ENCODE peak calls at places on chromosomes 3 and 15, in eight cellular contexts. P is stomach, A is GM13976, C is GM13977, S is B cell, G is progenitor cell of endocrine pancreas, Q is HFF-Myc, V is hepatocyte. T is an unnamed sample.

GRCh38 chr3:141561426-141562034 is 74.7 kb downstream of the RASA2 start:
- DNase-seq in A (peak; percentile 33), C (peak; percentile 28), V (peak; percentile 65), S (peak; percentile 25), P (no peak), G (peak; percentile 15), Q (peak; percentile 44), T (peak; percentile 75)

GRCh38 chr3:18301781-18302180 is 123.4 kb downstream of the SATB1 start:
- DNase-seq in C (no peak), P (no peak), S (no peak), Q (no peak), A (no peak), G (no peak), V (no peak), T (no peak)

GRCh38 chr15:64515196-64515595 is 54.8 kb downstream of the ZNF609 start:
- DNase-seq in V (no peak), A (no peak), P (no peak), G (no peak), S (no peak), C (no peak), Q (no peak), T (no peak)

GRCh38 chr15:44492040-44492439 is 44.9 kb upstream of the EIF3J start:
- DNase-seq in C (no peak), G (no peak), A (no peak), P (no peak), S (no peak), V (no peak), Q (no peak), T (no peak)

GRCh38 chr3:104629038-104629437 is 737.7 kb upstream of the ALCAM start:
- DNase-seq in S (no peak), G (no peak), A (no peak), P (no peak), V (no peak), C (no peak), Q (peak; percentile 16), T (peak; percentile 61)

GRCh38 chr3:103624289-103624688 is 1189.5 kb downstream of the ZPLD1 start:
- DNase-seq in C (no peak), G (no peak), S (no peak), A (no peak), Q (no peak), P (no peak), V (no peak), T (no peak)

GRCh38 chr3:126116526-126116925 is 32.6 kb upstream of the SLC41A3 start:
- DNase-seq in V (no peak), P (no peak), G (no peak), S (no peak), A (no peak), C (no peak), Q (no peak), T (no peak)

GRCh38 chr15:79088426-79089205 is 2.0 kb downstream of the RASGRF1 start:
- DNase-seq in P (no peak), C (no peak), G (no peak), V (no peak), S (no peak), Q (no peak), A (no peak), T (no peak)

GRCh38 chr3:101667331-101667730 is 9.6 kb downstream of the ZBTB11 start:
- DNase-seq in C (no peak), Q (no peak), P (no peak), S (no peak), G (no peak), V (no peak), A (no peak), T (no peak)

GRCh38 chr15:39140060-39140604 is 440.7 kb upstream of the THBS1 start:
- DNase-seq in S (no peak), V (peak; percentile 62), P (no peak), A (no peak), Q (peak; percentile 87), C (no peak), G (no peak), T (peak; percentile 79)

GRCh38 chr3:78728406-78729145 is 1039.2 kb downstream of the ROBO1 start:
- DNase-seq in P (peak; percentile 67), A (no peak), Q (peak; percentile 43), V (peak; percentile 64), C (no peak), G (no peak), S (no peak), T (peak; percentile 41)

GRCh38 chr15:94327356-94327936 is 96.1 kb downstream of the MCTP2 start:
- DNase-seq in Q (peak; percentile 5), G (no peak), C (peak; percentile 23), V (peak; percentile 56), S (no peak), A (peak; percentile 43), P (no peak), T (peak; percentile 13)

GRCh38 chr3:10464068-10464434 is 41.3 kb downstream of the ATP2B2 start:
- DNase-seq in Q (no peak), G (no peak), S (no peak), C (no peak), V (no peak), A (no peak), P (no peak), T (no peak)

GRCh38 chr3:147680820-147681488 is 271.8 kb downstream of the ZIC1 start:
- DNase-seq in Q (no peak), A (no peak), G (no peak), P (no peak), V (no peak), C (no peak), S (no peak), T (no peak)

GRCh38 chr3:189109145-189109544 is 62.6 kb upstream of the TPRG1 start:
- DNase-seq in V (no peak), S (no peak), Q (no peak), G (no peak), C (no peak), A (no peak), P (no peak), T (no peak)

GRCh38 chr3:141049681-141050080 is 1.5 kb upstream of the SPSB4 start:
- DNase-seq in S (no peak), G (no peak), Q (no peak), V (no peak), A (no peak), P (no peak), C (no peak), T (no peak)

GRCh38 chr3:32614956-32615355 is 44.3 kb upstream of the DYNC1LI1 start:
- DNase-seq in G (no peak), S (no peak), V (no peak), A (no peak), C (no peak), P (no peak), Q (peak; percentile 56), T (no peak)

GRCh38 chr15:58182460-58183163 is 44.4 kb downstream of the AQP9 start:
- DNase-seq in P (peak; percentile 31), A (peak; percentile 49), V (peak; percentile 69), S (no peak), C (peak; percentile 45), G (peak; percentile 28), Q (no peak), T (peak; percentile 22)

GRCh38 chr3:173732237-173732636 is 334.7 kb downstream of the NLGN1 start:
- DNase-seq in G (no peak), S (no peak), P (no peak), Q (no peak), C (no peak), A (no peak), V (no peak), T (no peak)

DNA sequence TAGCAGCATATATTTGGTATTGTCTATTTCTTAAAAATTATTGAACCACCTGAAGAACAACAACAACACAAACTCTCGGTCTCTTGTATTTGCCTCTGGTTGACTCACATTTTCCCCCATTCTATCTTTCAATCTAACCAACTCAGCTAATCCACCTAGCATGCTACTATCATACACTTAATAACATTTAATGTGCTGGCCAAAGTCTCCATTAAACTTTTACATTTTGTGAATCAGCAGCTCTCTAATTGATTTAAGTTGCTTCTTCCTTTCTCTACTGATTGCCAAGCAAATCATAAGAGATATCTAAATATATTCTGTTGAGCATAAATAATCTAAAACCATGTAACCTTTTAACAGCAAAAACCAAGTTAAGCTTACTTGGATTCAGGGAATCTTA is 631.7 kb downstream of the IGSF11 start:
- DNase-seq in G (no peak), V (no peak), Q (no peak), S (no peak), C (no peak), A (no peak), P (no peak), T (no peak)
- TF ChIP-seq CTCF in G (no peak), V (no peak), Q (no peak), S (no peak), C (no peak), A (no peak), P (no peak), T (no peak)

GRCh38 chr3:150797155-150797554 is 34.2 kb upstream of the SIAH2 start:
- DNase-seq in A (no peak), Q (no peak), V (no peak), S (no peak), C (no peak), P (no peak), G (no peak), T (no peak)

GRCh38 chr3:150803440-150803985 is 40.5 kb upstream of the SIAH2 start:
- DNase-seq in Q (no peak), V (no peak), G (no peak), S (no peak), P (no peak), C (no peak), A (no peak), T (no peak)

GRCh38 chr3:150805380-150805779 is 42.4 kb upstream of the SIAH2 start:
- DNase-seq in P (no peak), S (no peak), V (no peak), G (no peak), A (no peak), C (no peak), Q (no peak), T (no peak)

GRCh38 chr3:150798122-150798618 is 35.2 kb upstream of the SIAH2 start:
- DNase-seq in G (no peak), C (no peak), V (no peak), S (no peak), Q (no peak), P (peak; percentile 35), A (no peak), T (peak; percentile 53)

DNA sequence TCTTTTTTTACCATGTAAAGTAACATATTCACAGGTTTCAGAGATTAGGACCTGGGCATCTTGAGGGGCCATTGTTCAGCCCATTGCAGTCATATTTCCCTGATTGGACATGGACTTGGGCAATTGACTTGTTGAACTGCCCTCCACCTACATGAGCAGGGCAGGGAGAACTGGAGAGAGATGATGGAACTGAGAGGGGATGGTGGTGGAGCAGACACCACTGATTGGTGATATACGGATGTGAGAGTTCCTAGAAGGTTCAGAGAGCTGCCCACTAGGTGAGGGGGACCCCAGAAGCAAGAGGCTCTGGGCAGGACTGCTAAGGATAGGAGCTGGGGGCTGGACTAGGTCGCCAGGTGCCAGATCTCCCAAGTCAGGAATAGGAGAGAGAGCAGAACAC is 37.8 kb upstream of the SIAH2 start:
- DNase-seq in V (no peak), P (no peak), C (no peak), S (no peak), Q (no peak), A (no peak), G (no peak), T (no peak)
- TF ChIP-seq CTCF in V (no peak), P (no peak), C (no peak), S (no peak), Q (no peak), A (no peak), G (no peak), T (no peak)

GRCh38 chr3:170062769-170063168 is 25.0 kb downstream of the GPR160 start:
- DNase-seq in V (no peak), A (no peak), C (no peak), P (no peak), S (no peak), Q (no peak), G (no peak), T (no peak)
- TF ChIP-seq CTCF in V (no peak), A (no peak), C (peak; percentile 7), P (no peak), S (no peak), Q (peak; percentile 16), G (no peak), T (no peak)

GRCh38 chr3:53174346-53175250 is 13.6 kb downstream of the PRKCD start:
- DNase-seq in V (no peak), C (peak; percentile 69), S (no peak), P (no peak), A (peak; percentile 74), Q (no peak), G (no peak), T (no peak)
- TF ChIP-seq CTCF in V (no peak), C (peak; percentile 44), S (no peak), P (no peak), A (peak; percentile 27), Q (no peak), G (no peak), T (no peak)

T was measured in astrocyte of the cerebellum.